ENCODE peak calls at places on chromosomes 6 and 20, in four cellular contexts. One of them, this sample, is unnamed.

GRCh38 chr6:128233501-128233900 is 286.9 kb downstream of the PTPRK start:
- DNase-seq in GM23248: no peak
- DNase-seq in Peyer's patch: no peak
- DNase-seq in heart left ventricle: no peak
- DNase-seq in this sample: no peak

GRCh38 chr6:39945626-39946025 is 11.4 kb upstream of the MOCS1 start:
- DNase-seq in GM23248: no peak
- DNase-seq in Peyer's patch: peak; percentile 78
- DNase-seq in heart left ventricle: no peak
- DNase-seq in this sample: peak; percentile 10

GRCh38 chr6:149545754-149546471 is at the start of gene PPIL4:
- DNase-seq in GM23248: peak; percentile 98
- DNase-seq in Peyer's patch: peak; percentile 98
- DNase-seq in heart left ventricle: peak; percentile 96
- DNase-seq in this sample: peak; percentile 96

GRCh38 chr6:37175332-37176267 is 5.6 kb downstream of the PIM1 start:
- DNase-seq in GM23248: no peak
- DNase-seq in Peyer's patch: peak; percentile 72
- DNase-seq in heart left ventricle: no peak
- DNase-seq in this sample: no peak

GRCh38 chr20:57388953-57389694 is 2.1 kb upstream of the RBM38 start:
- DNase-seq in GM23248: peak; percentile 78
- DNase-seq in Peyer's patch: peak; percentile 92
- DNase-seq in heart left ventricle: peak; percentile 84
- DNase-seq in this sample: peak; percentile 75

GRCh38 chr6:74404366-74404765 is 708.4 kb downstream of the CD109 start:
- DNase-seq in GM23248: peak; percentile 9
- DNase-seq in Peyer's patch: no peak
- DNase-seq in heart left ventricle: no peak
- DNase-seq in this sample: no peak

GRCh38 chr6:34342247-34342646 is 50.2 kb downstream of the NUDT3 start:
- DNase-seq in GM23248: no peak
- DNase-seq in Peyer's patch: no peak
- DNase-seq in heart left ventricle: no peak
- DNase-seq in this sample: no peak

GRCh38 chr6:112879920-112880413 is 532.8 kb downstream of the RFPL4B start:
- DNase-seq in GM23248: no peak
- DNase-seq in Peyer's patch: peak; percentile 54
- DNase-seq in heart left ventricle: no peak
- DNase-seq in this sample: peak; percentile 40

GRCh38 chr6:111565316-111566221 is 40.1 kb downstream of the TRAF3IP2 start:
- DNase-seq in GM23248: no peak
- DNase-seq in Peyer's patch: peak; percentile 57
- DNase-seq in heart left ventricle: no peak
- DNase-seq in this sample: no peak
- H3K4me1 ChIP-seq in GM23248: peaks cover 43% of the 10 kb centered on the region
- H3K4me1 ChIP-seq in Peyer's patch: no peaks in the 10 kb centered on the region
- H3K4me1 ChIP-seq in heart left ventricle: peaks cover 21% of the 10 kb centered on the region
- H3K4me1 ChIP-seq in this sample: peaks cover 12% of the 10 kb centered on the region

GRCh38 chr6:44221961-44222335 is 1.4 kb upstream of the SLC29A1 start:
- DNase-seq in GM23248: no peak
- DNase-seq in Peyer's patch: no peak
- DNase-seq in heart left ventricle: no peak
- DNase-seq in this sample: no peak

GRCh38 chr6:44221291-44221960 is 2.0 kb upstream of the SLC29A1 start:
- DNase-seq in GM23248: peak; percentile 87
- DNase-seq in Peyer's patch: peak; percentile 94
- DNase-seq in heart left ventricle: peak; percentile 93
- DNase-seq in this sample: peak; percentile 90

GRCh38 chr6:44222987-44223470 is 366 bp upstream of the SLC29A1 start:
- DNase-seq in GM23248: peak; percentile 45
- DNase-seq in Peyer's patch: no peak
- DNase-seq in heart left ventricle: no peak
- DNase-seq in this sample: no peak

GRCh38 chr6:44223471-44224153 is at the start of gene SLC29A1:
- DNase-seq in GM23248: peak; percentile 75
- DNase-seq in Peyer's patch: peak; percentile 90
- DNase-seq in heart left ventricle: peak; percentile 85
- DNase-seq in this sample: peak; percentile 78

GRCh38 chr6:44222486-44222986 is 859 bp upstream of the SLC29A1 start:
- DNase-seq in GM23248: no peak
- DNase-seq in Peyer's patch: no peak
- DNase-seq in heart left ventricle: no peak
- DNase-seq in this sample: no peak
- H3K4me1 ChIP-seq in GM23248: peaks cover 16% of the 10 kb centered on the region
- H3K4me1 ChIP-seq in Peyer's patch: peaks cover 13% of the 10 kb centered on the region
- H3K4me1 ChIP-seq in heart left ventricle: peaks cover 57% of the 10 kb centered on the region
- H3K4me1 ChIP-seq in this sample: peaks cover 18% of the 10 kb centered on the region

GRCh38 chr6:167549187-167549586 is 224.3 kb downstream of the TTLL2 start:
- DNase-seq in GM23248: no peak
- DNase-seq in Peyer's patch: no peak
- DNase-seq in heart left ventricle: no peak
- DNase-seq in this sample: no peak

GRCh38 chr6:167546611-167547327 is 221.9 kb downstream of the TTLL2 start:
- DNase-seq in GM23248: no peak
- DNase-seq in Peyer's patch: no peak
- DNase-seq in heart left ventricle: no peak
- DNase-seq in this sample: no peak

GRCh38 chr6:167548451-167548850 is 223.6 kb downstream of the TTLL2 start:
- DNase-seq in GM23248: no peak
- DNase-seq in Peyer's patch: no peak
- DNase-seq in heart left ventricle: no peak
- DNase-seq in this sample: no peak

GRCh38 chr6:167547328-167547692 is 222.4 kb downstream of the TTLL2 start:
- DNase-seq in GM23248: no peak
- DNase-seq in Peyer's patch: no peak
- DNase-seq in heart left ventricle: no peak
- DNase-seq in this sample: no peak

GRCh38 chr6:167547751-167548150 is 222.9 kb downstream of the TTLL2 start:
- DNase-seq in GM23248: no peak
- DNase-seq in Peyer's patch: no peak
- DNase-seq in heart left ventricle: no peak
- DNase-seq in this sample: no peak
- H3K4me1 ChIP-seq in GM23248: no peaks in the 10 kb centered on the region
- H3K4me1 ChIP-seq in Peyer's patch: no peaks in the 10 kb centered on the region
- H3K4me1 ChIP-seq in heart left ventricle: peaks cover 17% of the 10 kb centered on the region
- H3K4me1 ChIP-seq in this sample: peaks cover 6% of the 10 kb centered on the region

DNA sequence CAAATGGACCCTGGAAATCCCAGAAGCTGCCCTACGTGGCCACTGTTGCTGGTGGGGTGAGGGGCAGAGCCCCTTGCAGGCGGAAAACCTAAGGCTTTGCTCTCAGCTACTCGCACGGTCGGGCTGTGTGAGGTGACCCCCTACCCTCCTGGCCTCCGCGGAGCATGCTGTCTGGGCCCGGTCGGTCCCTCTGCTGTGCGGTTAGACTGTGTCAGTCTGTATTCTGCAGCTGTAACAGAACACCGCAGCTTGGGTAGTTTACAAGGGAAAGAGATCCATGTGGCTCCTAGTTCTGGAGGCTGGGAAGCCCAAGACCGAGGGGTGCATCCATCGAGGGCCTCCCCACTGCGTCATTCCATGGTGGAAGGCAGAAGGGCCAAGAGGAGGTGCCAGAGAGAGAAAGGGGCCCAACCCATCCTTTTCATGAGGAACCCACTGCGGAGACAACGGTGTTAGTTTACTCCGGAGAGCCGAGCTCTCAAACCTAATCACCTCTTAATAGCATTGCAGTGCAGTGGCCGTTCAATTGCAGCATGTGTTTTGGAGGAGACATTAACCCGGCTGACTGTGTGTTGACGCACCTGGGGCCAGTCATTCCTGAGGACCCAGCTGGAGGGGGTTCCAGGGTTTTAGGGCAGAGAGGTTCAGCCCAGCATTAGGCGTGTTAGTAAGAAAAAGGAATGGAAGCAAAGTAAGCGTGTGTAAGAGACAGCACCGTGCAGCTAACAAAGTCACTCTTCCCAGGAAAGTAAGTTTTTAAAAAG is 18.3 kb downstream of the COL9A3 start:
- DNase-seq in GM23248: no peak
- DNase-seq in Peyer's patch: no peak
- DNase-seq in heart left ventricle: no peak
- DNase-seq in this sample: no peak
- H3K4me1 ChIP-seq in GM23248: no peaks in the 10 kb centered on the region
- H3K4me1 ChIP-seq in Peyer's patch: peaks cover 15% of the 10 kb centered on the region
- H3K4me1 ChIP-seq in heart left ventricle: no peaks in the 10 kb centered on the region
- H3K4me1 ChIP-seq in this sample: peaks cover 9% of the 10 kb centered on the region

GRCh38 chr6:1216488-1216974 is 95.4 kb upstream of the FOXQ1 start:
- DNase-seq in GM23248: no peak
- DNase-seq in Peyer's patch: no peak
- DNase-seq in heart left ventricle: no peak
- DNase-seq in this sample: no peak
- H3K4me1 ChIP-seq in GM23248: no peaks in the 10 kb centered on the region
- H3K4me1 ChIP-seq in Peyer's patch: no peaks in the 10 kb centered on the region
- H3K4me1 ChIP-seq in heart left ventricle: no peaks in the 10 kb centered on the region
- H3K4me1 ChIP-seq in this sample: no peaks in the 10 kb centered on the region

GRCh38 chr6:21312118-21312517 is 281.4 kb upstream of the SOX4 start:
- DNase-seq in GM23248: no peak
- DNase-seq in Peyer's patch: no peak
- DNase-seq in heart left ventricle: no peak
- DNase-seq in this sample: no peak
- H3K4me1 ChIP-seq in GM23248: no peaks in the 10 kb centered on the region
- H3K4me1 ChIP-seq in Peyer's patch: no peaks in the 10 kb centered on the region
- H3K4me1 ChIP-seq in heart left ventricle: no peaks in the 10 kb centered on the region
- H3K4me1 ChIP-seq in this sample: no peaks in the 10 kb centered on the region

GRCh38 chr6:167764713-167765479 is 61.8 kb upstream of the AFDN start:
- DNase-seq in GM23248: no peak
- DNase-seq in Peyer's patch: no peak
- DNase-seq in heart left ventricle: no peak
- DNase-seq in this sample: no peak

GRCh38 chr6:167761794-167762258 is 64.9 kb upstream of the AFDN start:
- DNase-seq in GM23248: no peak
- DNase-seq in Peyer's patch: peak; percentile 27
- DNase-seq in heart left ventricle: no peak
- DNase-seq in this sample: no peak

GRCh38 chr6:167763056-167763944 is 63.4 kb upstream of the AFDN start:
- DNase-seq in GM23248: no peak
- DNase-seq in Peyer's patch: peak; percentile 27
- DNase-seq in heart left ventricle: no peak
- DNase-seq in this sample: no peak

GRCh38 chr6:167762259-167762962 is 64.3 kb upstream of the AFDN start:
- DNase-seq in GM23248: no peak
- DNase-seq in Peyer's patch: peak; percentile 52
- DNase-seq in heart left ventricle: no peak
- DNase-seq in this sample: no peak

DNA sequence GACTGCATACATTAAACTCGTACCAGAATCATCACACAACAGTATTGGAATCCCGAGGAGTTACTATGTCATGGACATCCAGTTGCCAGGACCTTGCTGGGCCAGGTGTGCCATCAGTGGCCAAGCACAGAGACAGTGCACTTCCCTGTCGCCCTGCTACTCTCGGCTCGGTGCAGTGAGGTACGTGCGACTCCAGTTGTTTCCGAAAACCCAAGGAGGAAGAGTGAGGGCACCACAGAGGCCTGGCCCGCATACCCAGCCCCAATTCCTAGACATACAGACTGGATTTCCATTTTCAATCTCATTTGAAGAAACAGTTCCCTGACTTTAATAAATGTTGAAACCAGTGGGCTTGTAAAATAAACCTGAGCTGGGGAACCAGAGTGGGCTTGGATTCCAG is 62.5 kb upstream of the AFDN start:
- DNase-seq in GM23248: no peak
- DNase-seq in Peyer's patch: peak; percentile 4
- DNase-seq in heart left ventricle: no peak
- DNase-seq in this sample: no peak
- H3K4me1 ChIP-seq in GM23248: no peaks in the 10 kb centered on the region
- H3K4me1 ChIP-seq in Peyer's patch: no peaks in the 10 kb centered on the region
- H3K4me1 ChIP-seq in heart left ventricle: no peaks in the 10 kb centered on the region
- H3K4me1 ChIP-seq in this sample: peaks cover 4% of the 10 kb centered on the region

GRCh38 chr6:100462396-100462795 is 2.3 kb downstream of the SIM1 start:
- DNase-seq in GM23248: peak; percentile 16
- DNase-seq in Peyer's patch: no peak
- DNase-seq in heart left ventricle: no peak
- DNase-seq in this sample: no peak
- H3K4me1 ChIP-seq in GM23248: peaks cover 14% of the 10 kb centered on the region
- H3K4me1 ChIP-seq in Peyer's patch: no peaks in the 10 kb centered on the region
- H3K4me1 ChIP-seq in heart left ventricle: no peaks in the 10 kb centered on the region
- H3K4me1 ChIP-seq in this sample: peaks cover 10% of the 10 kb centered on the region

This sample was measured in lung.